ENCODE peak calls at places on chromosomes 13 and 19, in seven cellular contexts. R, T, L, X, Z, N and K are unnamed samples.

GRCh38 chr13:27266937-27267336 is 3.7 kb upstream of the RASL11A start:
- DNase-seq in T (no peak), R (no peak), Z (no peak), X (no peak), L (no peak), N (no peak), K (no peak)

GRCh38 chr19:33375760-33376159 is 2.3 kb downstream of the CEBPG start:
- DNase-seq in Z (peak; percentile 85), N (no peak), L (no peak), T (no peak), R (no peak), X (no peak), K (peak; percentile 38)

GRCh38 chr19:55667511-55667910 is 7.5 kb upstream of the EPN1 start:
- DNase-seq in Z (no peak), R (no peak), T (no peak), N (no peak), L (no peak), X (no peak), K (no peak)

GRCh38 chr13:43087960-43088580 is 64.7 kb downstream of the DNAJC15 start:
- DNase-seq in T (no peak), R (peak; percentile 66), L (no peak), Z (peak; percentile 21), X (peak; percentile 26), N (peak; percentile 17), K (peak; percentile 6)

GRCh38 chr13:40672310-40673060 is 6.0 kb upstream of the FOXO1 start:
- DNase-seq in L (no peak), R (peak; percentile 76), Z (peak; percentile 87), X (no peak), T (no peak), N (no peak), K (peak; percentile 90)

GRCh38 chr19:29724102-29724641 is 9.1 kb upstream of the C19orf12 start:
- DNase-seq in T (no peak), R (peak; percentile 6), Z (no peak), N (no peak), X (no peak), L (no peak), K (peak; percentile 5)

GRCh38 chr13:112873851-112874750 is 94.9 kb upstream of the MCF2L start:
- DNase-seq in Z (peak; percentile 58), T (peak; percentile 62), L (peak; percentile 78), X (peak; percentile 73), R (peak; percentile 64), N (peak; percentile 69), K (peak; percentile 64)

GRCh38 chr13:35356572-35356971 is 119.9 kb downstream of the MAB21L1 start:
- DNase-seq in X (no peak), T (no peak), N (no peak), R (no peak), Z (no peak), L (no peak), K (no peak)

GRCh38 chr19:38658462-38659306 is 11.2 kb downstream of the ACTN4 start:
- DNase-seq in T (peak; percentile 70), Z (peak; percentile 100), L (peak; percentile 74), N (peak; percentile 84), R (peak; percentile 100), X (no peak), K (peak; percentile 99)

GRCh38 chr13:75296651-75297050 is 185.3 kb downstream of the TBC1D4 start:
- DNase-seq in X (no peak), R (no peak), L (no peak), T (no peak), N (no peak), Z (no peak), K (no peak)

GRCh38 chr19:40090256-40091204 is at the start of gene ZNF780A:
- DNase-seq in N (peak; percentile 78), L (peak; percentile 78), T (peak; percentile 50), R (peak; percentile 72), X (peak; percentile 76), Z (peak; percentile 61), K (peak; percentile 52)

GRCh38 chr13:22040810-22041364 is 370.0 kb downstream of the FGF9 start:
- DNase-seq in R (no peak), N (no peak), T (no peak), X (no peak), Z (no peak), L (peak; percentile 45), K (peak; percentile 16)

GRCh38 chr19:50328257-50329145 is 676 bp downstream of the KCNC3 start:
- DNase-seq in Z (no peak), L (peak; percentile 57), T (no peak), R (no peak), X (no peak), N (no peak), K (no peak)

GRCh38 chr13:94079876-94080275 is 399.6 kb downstream of the DCT start:
- DNase-seq in X (no peak), T (no peak), N (no peak), L (no peak), Z (peak; percentile 92), R (peak; percentile 69), K (no peak)

GRCh38 chr19:18292460-18292809 is 11.0 kb upstream of the JUND start:
- DNase-seq in Z (no peak), R (no peak), N (no peak), L (no peak), X (no peak), T (peak; percentile 57), K (peak; percentile 74)

GRCh38 chr13:53784331-53784730 is 755.7 kb downstream of the OLFM4 start:
- DNase-seq in N (no peak), L (no peak), R (no peak), Z (no peak), X (no peak), T (no peak), K (no peak)

DNA sequence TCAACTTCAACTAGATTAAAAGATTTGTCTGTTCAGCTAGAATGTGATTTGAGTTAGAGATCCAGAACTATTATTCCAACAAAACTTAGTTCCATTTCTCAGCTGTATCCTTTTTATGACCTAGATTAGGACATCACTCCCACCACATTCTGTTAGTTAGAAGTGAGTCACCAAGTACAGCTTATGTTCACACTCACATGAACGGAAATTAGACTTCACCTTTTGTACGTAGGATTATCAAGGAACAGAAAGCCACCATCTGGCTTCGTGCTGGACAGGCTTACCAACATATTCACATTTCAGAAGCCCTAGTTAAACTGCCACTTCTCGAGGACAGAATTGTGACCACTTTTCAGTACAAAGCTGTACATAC is 142.4 kb downstream of the SUCLA2 start:
- DNase-seq in R (peak; percentile 42), T (no peak), N (no peak), L (no peak), X (no peak), Z (peak; percentile 88), K (peak; percentile 47)
- TF ChIP-seq CTCF in R (no peak), T (no peak), N (no peak), L (no peak), X (no peak), Z (no peak), K (no peak)

GRCh38 chr19:10421240-10421948 is 1.1 kb downstream of the PDE4A start:
- DNase-seq in T (no peak), Z (no peak), N (no peak), R (no peak), X (no peak), L (no peak), K (no peak)
- H3K4me3 ChIP-seq in T (no peak overlapping the region), Z (no peak overlapping the region), N (no peak overlapping the region), R (no peak overlapping the region), X (peak overlapping the region; percentile 81), L (no peak overlapping the region), K (no peak overlapping the region)

DNA sequence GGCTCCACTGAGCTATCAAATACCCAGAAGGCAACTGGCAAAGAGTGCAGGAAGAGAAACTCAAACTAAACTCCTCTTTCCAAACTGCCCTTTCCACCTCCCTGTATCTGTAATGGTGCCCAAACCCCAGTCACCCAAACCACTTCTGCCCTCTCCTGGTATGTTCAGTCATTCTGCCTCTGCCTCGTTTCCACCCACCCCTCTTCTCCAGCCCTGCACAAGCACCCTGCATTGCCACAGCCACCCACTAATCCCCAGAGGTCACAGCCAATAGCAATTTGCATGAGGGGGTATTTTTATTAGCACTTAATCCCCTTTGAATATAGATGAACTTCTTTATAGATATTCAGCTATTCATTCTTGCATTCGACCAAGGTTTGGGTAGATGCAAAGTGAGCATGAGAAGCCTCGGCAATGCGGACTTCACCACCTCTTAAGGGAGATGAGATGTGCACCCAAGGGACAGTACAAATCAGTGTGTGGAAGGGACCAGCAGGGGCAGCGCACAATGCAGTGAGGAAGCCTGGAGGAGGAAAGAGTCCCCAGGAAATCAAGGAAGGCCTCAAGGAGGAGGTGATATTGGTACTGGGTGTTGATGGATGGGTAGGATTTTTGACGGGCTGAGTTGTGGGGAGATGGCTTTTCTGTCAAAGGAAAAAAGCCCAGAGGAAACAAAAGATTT is 12.4 kb downstream of the TMEM272 start:
- DNase-seq in R (peak; percentile 28), T (no peak), Z (peak; percentile 31), N (peak; percentile 43), L (peak; percentile 31), X (no peak), K (peak; percentile 41)
- TF ChIP-seq CTCF in R (peak; percentile 49), T (no peak), Z (peak; percentile 30), N (peak; percentile 62), L (no peak), X (peak; percentile 34), K (peak; percentile 49)

GRCh38 chr13:33739254-33739653 is 78.7 kb upstream of the RFC3 start:
- DNase-seq in R (no peak), T (no peak), X (no peak), N (no peak), L (no peak), Z (no peak), K (no peak)
- H3K4me3 ChIP-seq in R (no peak overlapping the region), T (no peak overlapping the region), X (no peak overlapping the region), N (no peak overlapping the region), L (no peak overlapping the region), Z (no peak overlapping the region), K (no peak overlapping the region)

GRCh38 chr13:41973247-41973741 is 12.4 kb upstream of the VWA8 start:
- DNase-seq in N (no peak), Z (no peak), L (no peak), X (no peak), T (no peak), R (no peak), K (no peak)
- TF ChIP-seq CTCF in N (no peak), Z (peak; percentile 6), L (no peak), X (no peak), T (no peak), R (no peak), K (no peak)

GRCh38 chr19:934865-935422 is 9.1 kb downstream of the ARID3A start:
- DNase-seq in R (peak; percentile 82), T (peak; percentile 68), X (no peak), L (peak; percentile 98), Z (peak; percentile 48), N (peak; percentile 84), K (no peak)
- H3K4me3 ChIP-seq in R (no peak overlapping the region), T (no peak overlapping the region), X (no peak overlapping the region), L (no peak overlapping the region), Z (no peak overlapping the region), N (no peak overlapping the region), K (no peak overlapping the region)

GRCh38 chr19:16650821-16651220 is 9.1 kb downstream of the SMIM7 start:
- DNase-seq in R (no peak), Z (no peak), X (no peak), T (no peak), L (no peak), N (no peak), K (no peak)
- TF ChIP-seq CTCF in R (no peak), Z (no peak), X (no peak), T (no peak), L (no peak), N (no peak), K (no peak)